ENCODE peak calls at places on chromosomes 7 and 10, in five cellular contexts. M is astrocyte of the spinal cord; F is brain microvascular endothelial cell; D is Panc1; B is stimulated activated CD4-positive, alpha-beta T cell treated with anti-CD3 and anti-CD28 coated beads, Interleukin-12 subunit alpha, Interleukin-12 subunit beta, amount 100 ng/mL, for 4 hours. S is an unnamed sample.

GRCh38 chr7:92813390-92814024 is 22.9 kb downstream of the CDK6 start:
- DNase-seq in F (no peak), M (peak), B (no peak), D (no peak), S (no peak)

GRCh38 chr7:106001196-106001595 is 38.1 kb downstream of the CDHR3 start:
- DNase-seq in D (no peak), M (no peak), B (no peak), F (no peak), S (no peak)

GRCh38 chr7:6438427-6438826 is 9.3 kb downstream of the DAGLB start:
- DNase-seq in D (no peak), B (no peak), M (no peak), F (no peak), S (no peak)

GRCh38 chr7:99249985-99250575 is 22.6 kb upstream of the MYH16 start:
- DNase-seq in F (no peak), B (no peak), D (no peak), M (no peak), S (no peak)

GRCh38 chr7:67311901-67312300 is 315.3 kb downstream of the TYW1 start:
- DNase-seq in B (no peak), D (no peak), F (peak), M (peak), S (no peak)

GRCh38 chr10:20369863-20370736 is 527.0 kb downstream of the NEBL start:
- DNase-seq in M (no peak), F (no peak), B (no peak), D (no peak), S (no peak)

GRCh38 chr7:40800771-40801170 is 666.0 kb downstream of the SUGCT start:
- DNase-seq in F (no peak), D (no peak), B (no peak), M (no peak), S (no peak)

GRCh38 chr10:112960151-112960681 is 10.2 kb downstream of the TCF7L2 start:
- DNase-seq in B (no peak), M (peak), D (no peak), F (peak), S (no peak)

GRCh38 chr7:47819054-47819920 is 129.0 kb downstream of the PKD1L1 start:
- DNase-seq in B (peak), F (peak), D (peak), M (peak), S (no peak)

GRCh38 chr7:11707606-11708193 is 124.3 kb downstream of the THSD7A start:
- DNase-seq in F (no peak), D (no peak), M (peak), B (no peak), S (no peak)

GRCh38 chr10:110056822-110057221 is 49.0 kb downstream of the ADD3 start:
- DNase-seq in F (no peak), M (peak), D (no peak), B (no peak), S (no peak)

GRCh38 chr10:122855745-122856144 is 10.1 kb upstream of the CUZD1 start:
- DNase-seq in D (no peak), M (no peak), F (no peak), B (no peak), S (no peak)

GRCh38 chr10:94292448-94293118 is 70.2 kb downstream of the NOC3L start:
- DNase-seq in B (no peak), D (no peak), F (peak), M (peak), S (no peak)

GRCh38 chr10:62239994-62240393 is 28.6 kb downstream of the RTKN2 start:
- DNase-seq in F (no peak), D (no peak), M (no peak), B (no peak), S (no peak)

S was measured in keratinocyte.